ENCODE peak calls at places on chromosomes 11 and 22, in six cellular contexts. P is mammary epithelial cell; H is adrenal gland; G is CD4-positive, alpha-beta T cell; E is epithelial cell of esophagus; S is AG09319. F is an unnamed sample.

GRCh38 chr11:66007201-66007634 is 4.6 kb upstream of the CST6 start:
- DNase-seq in E (no peak), H (peak; percentile 90), P (no peak), G (no peak), S (no peak), F (no peak)

GRCh38 chr11:115234794-115235193 is 269.4 kb downstream of the CADM1 start:
- DNase-seq in P (no peak), S (no peak), G (no peak), E (no peak), H (no peak), F (no peak)

GRCh38 chr11:111310723-111311122 is 12.4 kb downstream of the POU2AF3 start:
- DNase-seq in E (no peak), S (no peak), P (peak; percentile 21), G (no peak), H (no peak), F (no peak)

GRCh38 chr11:7278314-7278917 is 26.7 kb downstream of the SYT9 start:
- DNase-seq in G (no peak), S (peak; percentile 4), P (peak; percentile 15), H (no peak), E (peak; percentile 64), F (peak; percentile 31)

GRCh38 chr11:62024975-62025374 is 57.5 kb upstream of the FTH1 start:
- DNase-seq in P (no peak), H (no peak), S (no peak), E (no peak), G (no peak), F (no peak)

GRCh38 chr11:129230006-129230405 is 37.9 kb upstream of the ARHGAP32 start:
- DNase-seq in G (no peak), P (no peak), S (no peak), E (no peak), H (no peak), F (peak; percentile 54)

GRCh38 chr11:95372097-95372656 is 141.2 kb upstream of the SESN3 start:
- DNase-seq in G (no peak), H (no peak), P (no peak), S (no peak), E (no peak), F (no peak)

GRCh38 chr22:41123151-41123550 is 30.8 kb downstream of the EP300 start:
- DNase-seq in S (no peak), E (peak; percentile 27), G (no peak), P (no peak), H (no peak), F (no peak)

GRCh38 chr11:132595711-132596111 is 936.6 kb downstream of the OPCML start:
- DNase-seq in E (no peak), G (no peak), S (no peak), P (no peak), H (no peak), F (no peak)

GRCh38 chr11:130131957-130132850 is 27.4 kb upstream of the ST14 start:
- DNase-seq in G (peak; percentile 9), E (peak; percentile 78), S (peak; percentile 35), P (peak; percentile 65), H (peak; percentile 77), F (peak; percentile 81)

GRCh38 chr22:44975444-44976262 is 34.2 kb downstream of the PHF21B start:
- DNase-seq in G (peak; percentile 18), H (peak; percentile 89), S (peak; percentile 31), E (peak; percentile 81), P (peak; percentile 68), F (peak; percentile 91)

GRCh38 chr11:115678942-115679341 is 174.7 kb upstream of the CADM1 start:
- DNase-seq in S (no peak), P (no peak), H (no peak), G (no peak), E (no peak), F (no peak)

GRCh38 chr22:43407591-43407990 is 4.2 kb upstream of the MPPED1 start:
- DNase-seq in H (no peak), P (no peak), E (no peak), S (no peak), G (no peak), F (no peak)

GRCh38 chr11:2580444-2581050 is 119.2 kb downstream of the KCNQ1OT1 start:
- DNase-seq in G (no peak), H (peak; percentile 44), P (no peak), E (no peak), S (no peak), F (no peak)

GRCh38 chr11:111399187-111400031 is 20.3 kb upstream of the POU2AF1 start:
- DNase-seq in S (no peak), P (no peak), E (no peak), G (no peak), H (no peak), F (no peak)

GRCh38 chr11:34354782-34355181 is 3.0 kb downstream of the ABTB2 start:
- DNase-seq in S (no peak), E (peak; percentile 49), P (peak; percentile 82), G (no peak), H (no peak), F (no peak)

GRCh38 chr11:10476342-10476741 is 21.3 kb downstream of the AMPD3 start:
- DNase-seq in E (peak; percentile 31), P (no peak), G (no peak), H (peak; percentile 24), S (no peak), F (no peak)

GRCh38 chr11:120063686-120064340 is 74.1 kb downstream of the TRIM29 start:
- DNase-seq in S (no peak), H (peak; percentile 27), E (no peak), P (no peak), G (no peak), F (no peak)

GRCh38 chr11:12154871-12155668 is 44.7 kb downstream of the MICAL2 start:
- DNase-seq in E (no peak), P (no peak), S (no peak), G (no peak), H (no peak), F (no peak)

GRCh38 chr11:551596-551995 is 8.9 kb downstream of the LMNTD2 start:
- DNase-seq in P (no peak), G (no peak), S (no peak), H (no peak), E (no peak), F (no peak)

GRCh38 chr11:44113018-44113417 is 17.5 kb downstream of the EXT2 start:
- DNase-seq in S (no peak), G (no peak), E (no peak), H (no peak), P (no peak), F (no peak)
- TF ChIP-seq CTCF in S (no peak), G (no peak), E (no peak), H (no peak), P (no peak), F (no peak)

GRCh38 chr11:64032050-64032449 is 3.7 kb upstream of the FLRT1 start:
- DNase-seq in E (no peak), G (no peak), P (no peak), S (no peak), H (no peak), F (no peak)
- TF ChIP-seq CTCF in E (no peak), G (no peak), P (no peak), S (no peak), H (no peak), F (no peak)

GRCh38 chr11:68591719-68592118 is 92.6 kb upstream of the GAL start:
- DNase-seq in S (no peak), H (no peak), P (no peak), G (no peak), E (no peak), F (no peak)
- TF ChIP-seq CTCF in S (no peak), H (no peak), P (no peak), G (no peak), E (no peak), F (no peak)

GRCh38 chr11:5712507-5712906 is 22.9 kb downstream of the TRIM22 start:
- DNase-seq in P (no peak), H (no peak), E (peak; percentile 33), S (no peak), G (no peak), F (no peak)
- TF ChIP-seq CTCF in P (peak; percentile 58), H (peak; percentile 39), E (peak; percentile 58), S (peak; percentile 11), G (peak; percentile 58), F (peak; percentile 24)

GRCh38 chr11:18780896-18781295 is 10.7 kb downstream of the PTPN5 start:
- DNase-seq in P (no peak), G (no peak), S (no peak), E (no peak), H (no peak), F (no peak)
- TF ChIP-seq CTCF in P (no peak), G (no peak), S (no peak), E (no peak), H (no peak), F (no peak)

DNA sequence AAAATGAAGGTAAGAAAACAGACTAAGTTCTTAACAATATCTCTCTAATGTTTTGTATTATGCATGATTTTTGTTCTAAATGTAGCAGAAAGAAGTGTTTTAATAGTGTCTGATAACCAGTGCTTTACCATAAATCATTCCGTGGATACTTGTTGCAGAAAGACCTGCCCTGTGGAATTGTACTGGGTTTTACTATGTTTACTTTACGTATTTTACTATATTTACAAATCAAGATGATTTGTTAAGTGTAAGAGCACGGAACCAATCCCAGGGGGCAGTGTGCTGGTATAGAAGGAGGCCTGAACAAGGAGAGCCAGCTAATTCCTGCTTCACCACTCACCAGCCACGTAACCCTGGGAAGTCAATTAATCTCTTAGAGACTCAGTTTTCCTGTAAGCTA is 1.4 kb downstream of the HTR3B start:
- DNase-seq in G (no peak), H (no peak), P (no peak), S (no peak), E (peak; percentile 63), F (peak; percentile 64)
- TF ChIP-seq CTCF in G (no peak), H (no peak), P (no peak), S (no peak), E (peak; percentile 36), F (peak; percentile 55)